ENCODE peak calls at places on chromosomes 2 and 18, in six cellular contexts. C is activated CD4-positive, alpha-beta T cell treated with anti-CD3 and anti-CD28 coated beads, Interleukin-2, amount 50 U/mL, for 1 hour; V is DMS153; S is HuH-7.5; J is nephron progenitor cell; P is mammary epithelial cell. K is an unnamed sample.

GRCh38 chr2:26581991-26582842 is 58.9 kb downstream of the CIB4 start:
- DNase-seq in C (no peak), V (no peak), S (no peak), J (no peak), P (no peak), K (no peak)

GRCh38 chr2:140529706-140530105 is 1601.1 kb downstream of the LRP1B start:
- DNase-seq in C (no peak), V (no peak), S (no peak), J (no peak), P (peak), K (no peak)

GRCh38 chr2:44321360-44321759 is 39.9 kb downstream of the PREPL start:
- DNase-seq in C (no peak), V (no peak), S (no peak), J (no peak), P (no peak), K (no peak)

GRCh38 chr2:77025714-77026113 is 496.5 kb downstream of the LRRTM4 start:
- DNase-seq in C (no peak), V (no peak), S (no peak), J (no peak), P (no peak), K (no peak)

GRCh38 chr18:48675330-48675761 is 136.5 kb downstream of the CTIF start:
- DNase-seq in C (peak), V (peak), S (peak), J (peak), P (peak), K (peak)

GRCh38 chr18:59911600-59911999 is 11.8 kb downstream of the PMAIP1 start:
- DNase-seq in C (no peak), V (no peak), S (no peak), J (no peak), P (no peak), K (no peak)

GRCh38 chr2:50863856-50864255 is 168.1 kb downstream of the NRXN1 start:
- DNase-seq in C (no peak), V (no peak), S (no peak), J (no peak), P (no peak), K (no peak)

GRCh38 chr2:231387904-231388724 is 7.4 kb upstream of the B3GNT7 start:
- DNase-seq in C (no peak), V (no peak), S (no peak), J (no peak), P (peak), K (no peak)

GRCh38 chr2:183244300-183244849 is 120.1 kb downstream of the NUP35 start:
- DNase-seq in C (no peak), V (peak), S (no peak), J (peak), P (no peak), K (no peak)